ENCODE peak calls at places on chromosomes 5 and 9, in four cellular contexts. Y is CD8-positive, alpha-beta T cell; X is H1; S is IMR-90. K is an unnamed sample.

GRCh38 chr9:134891713-134892112 is 11.1 kb downstream of the FCN2 start:
- DNase-seq in Y (no peak), X (peak), S (no peak), K (no peak)

GRCh38 chr9:34370970-34371880 is 5.5 kb downstream of the MYORG start:
- DNase-seq in Y (no peak), X (no peak), S (no peak), K (no peak)

GRCh38 chr5:37248970-37249819 is at the start of gene CPLANE1:
- DNase-seq in Y (peak), X (peak), S (peak), K (peak)

GRCh38 chr5:95283761-95284511 is 958 bp downstream of the MCTP1 start:
- DNase-seq in Y (no peak), X (peak), S (no peak), K (no peak)

GRCh38 chr5:68419637-68420452 is 204.3 kb downstream of the PIK3R1 start:
- DNase-seq in Y (no peak), X (no peak), S (no peak), K (no peak)

GRCh38 chr5:19802686-19803085 is 185.3 kb downstream of the CDH18 start:
- DNase-seq in Y (no peak), X (no peak), S (no peak), K (no peak)

GRCh38 chr9:20620658-20621552 is 1.4 kb downstream of the MLLT3 start:
- DNase-seq in Y (peak), X (peak), S (peak), K (peak)

GRCh38 chr9:113012492-113012891 is 500 bp upstream of the ZNF883 start:
- DNase-seq in Y (no peak), X (no peak), S (no peak), K (no peak)

GRCh38 chr9:101028346-101029299 is at the start of gene PLPPR1:
- DNase-seq in Y (no peak), X (peak), S (peak), K (no peak)

GRCh38 chr9:12775373-12775962 is 648 bp downstream of the LURAP1L start:
- DNase-seq in Y (no peak), X (peak), S (no peak), K (no peak)

GRCh38 chr9:19379697-19380046 is 364 bp downstream of the RPS6 start:
- DNase-seq in Y (no peak), X (no peak), S (peak), K (peak)

GRCh38 chr9:34783951-34784487 is 74.1 kb upstream of the CCL21 start:
- DNase-seq in Y (no peak), X (no peak), S (no peak), K (no peak)

GRCh38 chr5:142915840-142916424 is 145.8 kb downstream of the ARHGAP26 start:
- DNase-seq in Y (no peak), X (peak), S (peak), K (no peak)

GRCh38 chr9:72980600-72981265 is 27.9 kb upstream of the ALDH1A1 start:
- DNase-seq in Y (no peak), X (no peak), S (no peak), K (no peak)

DNA sequence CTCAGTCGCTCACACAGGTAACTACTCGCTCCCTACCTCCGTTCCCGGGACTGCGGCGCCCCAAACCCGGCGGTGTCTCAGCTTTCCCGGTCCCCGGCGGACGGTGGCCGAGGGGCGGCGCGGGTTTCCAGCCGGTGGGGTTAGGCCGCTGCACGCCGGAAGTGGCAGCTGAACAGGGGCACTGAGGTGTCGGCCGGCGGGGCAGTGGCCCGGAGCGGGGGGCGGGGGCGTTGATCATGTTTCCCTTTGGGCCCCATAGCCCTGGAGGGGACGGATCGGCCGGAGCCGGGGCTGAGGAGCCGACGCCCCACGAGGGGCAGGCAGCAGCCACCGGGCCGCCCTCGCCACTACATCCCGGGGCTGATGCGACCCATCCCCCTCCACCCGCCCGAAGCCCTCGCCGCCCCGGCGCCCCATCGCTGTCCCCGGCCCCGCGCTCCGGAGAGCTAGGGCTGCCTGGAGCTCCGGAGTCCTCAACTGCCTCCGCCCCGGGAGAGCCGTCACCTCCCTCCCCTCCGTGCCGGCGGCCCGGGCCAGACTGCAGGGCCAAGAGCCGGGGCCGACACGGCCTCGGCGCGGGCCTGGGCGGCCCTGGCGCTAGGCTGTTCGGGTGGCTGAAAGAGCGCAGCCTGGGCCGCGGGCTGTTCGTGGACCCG is at the start of gene DCAF10:
- DNase-seq in Y (peak), X (peak), S (peak), K (peak)
- TF ChIP-seq CTCF in Y (no peak), X (no peak), S (no peak), K (no peak)

GRCh38 chr5:128081111-128081865 is 2.3 kb upstream of the SLC12A2 start:
- DNase-seq in Y (no peak), X (no peak), S (no peak), K (no peak)
- TF ChIP-seq CTCF in Y (no peak), X (no peak), S (peak), K (no peak)

DNA sequence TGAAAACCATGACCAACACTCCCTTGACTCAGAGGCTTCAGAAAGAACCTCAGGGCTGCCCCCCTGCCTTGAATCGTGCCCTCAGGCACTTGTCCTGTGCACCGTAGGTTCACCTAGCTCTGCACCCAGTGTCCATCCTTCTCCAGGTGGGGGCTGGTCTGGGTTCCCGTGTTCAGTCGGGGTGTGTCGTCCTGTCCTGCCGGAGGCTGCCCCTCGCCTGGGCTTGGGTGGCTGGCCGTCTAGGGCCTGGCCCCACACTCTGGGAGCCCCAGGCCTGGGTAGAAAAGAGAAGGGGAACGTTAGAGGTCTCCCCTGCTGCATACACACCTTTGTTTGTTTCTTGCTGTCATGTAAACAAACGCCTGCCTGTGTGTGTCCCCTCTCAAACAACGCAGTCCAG is 29.3 kb downstream of the CATSPER3 start:
- DNase-seq in Y (no peak), X (no peak), S (no peak), K (no peak)
- TF ChIP-seq CTCF in Y (no peak), X (no peak), S (no peak), K (no peak)

GRCh38 chr5:179870403-179870903 is 11.8 kb upstream of the MRNIP start:
- DNase-seq in Y (no peak), X (peak), S (peak), K (no peak)
- TF ChIP-seq CTCF in Y (no peak), X (peak), S (peak), K (no peak)

GRCh38 chr5:96706433-96707111 is 44.4 kb downstream of the CAST start:
- DNase-seq in Y (no peak), X (no peak), S (no peak), K (no peak)
- TF ChIP-seq CTCF in Y (no peak), X (no peak), S (no peak), K (no peak)

DNA sequence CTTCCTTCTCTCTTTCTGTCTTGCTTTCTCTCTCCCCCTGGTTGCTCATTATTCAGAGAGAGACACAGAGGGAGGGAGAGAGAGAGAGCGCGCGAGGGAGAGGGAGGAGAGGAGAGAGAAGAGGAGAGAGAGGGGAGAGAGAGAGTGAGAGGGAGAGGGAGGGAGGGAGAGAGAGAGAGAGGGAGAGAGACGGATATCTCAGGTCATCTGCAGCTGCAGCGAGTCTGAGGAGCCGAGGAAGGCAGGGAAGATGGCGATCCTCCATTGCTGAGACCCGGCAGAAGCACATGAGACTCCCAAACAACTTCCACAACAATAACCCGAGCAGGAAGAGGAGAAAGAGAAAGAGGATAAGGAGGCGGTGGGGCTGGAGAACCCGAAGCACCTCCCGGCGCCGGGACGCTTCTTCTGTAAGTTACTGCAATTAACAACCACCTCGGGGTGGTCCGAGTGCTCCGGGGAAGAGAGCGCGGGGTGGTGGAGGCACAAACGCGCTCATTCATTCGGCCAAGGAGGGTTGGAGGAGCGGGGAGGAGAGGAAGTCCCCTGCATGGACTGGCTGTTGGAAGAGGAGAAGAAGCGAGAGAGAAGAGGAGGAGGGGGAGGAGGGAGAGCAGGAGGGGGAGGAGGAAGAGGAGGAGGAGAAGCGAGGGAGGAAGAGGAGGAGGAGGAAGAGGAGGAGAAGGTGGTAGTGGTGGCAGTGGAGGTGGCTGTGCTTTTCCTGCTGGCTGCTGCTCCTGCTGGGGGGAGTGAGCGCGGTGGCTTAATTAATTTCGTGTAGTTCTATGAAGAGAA is at the start of gene ZNF462:
- DNase-seq in Y (no peak), X (peak), S (peak), K (no peak)
- TF ChIP-seq CTCF in Y (no peak), X (no peak), S (no peak), K (no peak)

K was measured in CD4-positive, alpha-beta T cell.